ENCODE peak calls at places on chromosomes 6 and 20, in five cellular contexts. I is HFF-Myc; S is Panc1; Z is HL-60; K is CD8-positive, alpha-beta T cell. Q is an unnamed sample.

GRCh38 chr20:46811328-46812084 is 83.1 kb upstream of the EYA2 start:
- DNase-seq in S (no peak), I (no peak), Z (no peak), K (no peak), Q (no peak)

GRCh38 chr6:133965817-133966360 is 12.9 kb downstream of the TBPL1 start:
- DNase-seq in Z (no peak), K (no peak), S (no peak), I (no peak), Q (no peak)

GRCh38 chr6:3714768-3715167 is 36.7 kb downstream of the PXDC1 start:
- DNase-seq in I (no peak), S (no peak), K (no peak), Z (no peak), Q (no peak)

GRCh38 chr6:130889423-130889822 is 62.2 kb downstream of the SMLR1 start:
- DNase-seq in S (no peak), K (no peak), Z (no peak), I (no peak), Q (no peak)

GRCh38 chr6:138393871-138394783 is 9.9 kb upstream of the HEBP2 start:
- DNase-seq in I (no peak), S (no peak), K (no peak), Z (no peak), Q (no peak)

GRCh38 chr20:35883778-35884540 is 70.3 kb downstream of the SCAND1 start:
- DNase-seq in I (peak), S (peak), K (peak), Z (peak), Q (peak)

GRCh38 chr6:75207211-75207984 is 1.5 kb upstream of the COL12A1 start:
- DNase-seq in S (no peak), K (no peak), Z (no peak), I (no peak), Q (peak)

GRCh38 chr6:152696543-152696942 is 1.2 kb upstream of the MYCT1 start:
- DNase-seq in Z (no peak), I (no peak), K (no peak), S (no peak), Q (no peak)

GRCh38 chr6:110034637-110035096 is 56.6 kb downstream of the GPR6 start:
- DNase-seq in S (no peak), Z (no peak), I (no peak), K (no peak), Q (no peak)

GRCh38 chr6:168895102-168895812 is 358.4 kb downstream of the THBS2 start:
- DNase-seq in Z (peak), K (peak), S (peak), I (peak), Q (peak)

GRCh38 chr6:168711666-168712300 is 270.8 kb downstream of the SMOC2 start:
- DNase-seq in K (no peak), I (no peak), Z (no peak), S (no peak), Q (no peak)

GRCh38 chr6:3239110-3239830 is 11.8 kb upstream of the TUBB2B start:
- DNase-seq in S (no peak), K (no peak), I (no peak), Z (no peak), Q (no peak)

GRCh38 chr6:69696273-69696672 is 100.5 kb downstream of the LMBRD1 start:
- DNase-seq in I (no peak), Z (no peak), K (no peak), S (no peak), Q (no peak)

GRCh38 chr6:10418862-10419748 is 4.2 kb upstream of the TFAP2A start:
- DNase-seq in Z (no peak), K (no peak), I (no peak), S (no peak), Q (no peak)

GRCh38 chr6:137271245-137272183 is 52.3 kb upstream of the IFNGR1 start:
- DNase-seq in S (peak), K (no peak), I (peak), Z (peak), Q (no peak)

GRCh38 chr6:147372806-147373205 is 135.7 kb upstream of the SAMD5 start:
- DNase-seq in I (no peak), K (no peak), Z (no peak), S (no peak), Q (no peak)

GRCh38 chr6:90101403-90101802 is 195.2 kb downstream of the BACH2 start:
- DNase-seq in I (no peak), K (no peak), S (no peak), Z (no peak), Q (no peak)

GRCh38 chr6:827431-827830 is 134.5 kb upstream of the EXOC2 start:
- DNase-seq in I (no peak), Z (no peak), S (no peak), K (no peak), Q (no peak)

GRCh38 chr6:7045746-7046145 is 62.0 kb upstream of the RREB1 start:
- DNase-seq in Z (no peak), S (no peak), I (no peak), K (no peak), Q (no peak)

GRCh38 chr6:33927551-33927950 is 123.7 kb upstream of the MLN start:
- DNase-seq in S (no peak), K (no peak), I (no peak), Z (no peak), Q (no peak)

GRCh38 chr20:8421981-8422380 is 289.9 kb downstream of the PLCB1 start:
- DNase-seq in K (no peak), I (no peak), S (no peak), Z (no peak), Q (no peak)

DNA sequence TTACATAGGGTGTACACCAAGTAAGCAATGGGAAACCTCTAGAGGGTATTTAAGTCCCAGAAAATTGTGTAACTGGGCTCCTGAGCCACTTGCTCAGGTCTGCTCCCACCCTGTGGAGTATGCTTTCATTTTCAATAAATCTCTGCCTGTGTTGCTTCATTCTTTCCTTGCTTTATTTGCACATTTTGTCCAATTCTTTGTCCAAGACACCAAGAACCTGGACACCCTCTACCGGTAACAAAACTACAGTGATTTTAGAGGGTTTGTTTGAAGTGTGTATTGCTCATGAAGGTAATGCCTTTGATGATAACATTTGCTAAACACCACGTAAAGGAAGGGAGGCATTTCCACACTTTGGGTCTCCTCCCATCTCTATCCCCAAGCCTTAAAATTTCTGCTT is 46.2 kb downstream of the MYB start:
- DNase-seq in Z (no peak), S (no peak), I (no peak), K (no peak), Q (no peak)
- TF ChIP-seq CTCF in Z (no peak), S (no peak), I (no peak), K (no peak), Q (no peak)

GRCh38 chr6:35419431-35419830 is 32.7 kb upstream of the FANCE start:
- DNase-seq in S (no peak), Z (peak), I (peak), K (no peak), Q (no peak)
- TF ChIP-seq CTCF in S (no peak), Z (no peak), I (peak), K (no peak), Q (no peak)

GRCh38 chr6:29720863-29721262 is 2.4 kb upstream of the HLA-F start:
- DNase-seq in K (peak), S (no peak), Z (no peak), I (no peak), Q (no peak)
- TF ChIP-seq CTCF in K (peak), S (peak), Z (no peak), I (no peak), Q (no peak)

DNA sequence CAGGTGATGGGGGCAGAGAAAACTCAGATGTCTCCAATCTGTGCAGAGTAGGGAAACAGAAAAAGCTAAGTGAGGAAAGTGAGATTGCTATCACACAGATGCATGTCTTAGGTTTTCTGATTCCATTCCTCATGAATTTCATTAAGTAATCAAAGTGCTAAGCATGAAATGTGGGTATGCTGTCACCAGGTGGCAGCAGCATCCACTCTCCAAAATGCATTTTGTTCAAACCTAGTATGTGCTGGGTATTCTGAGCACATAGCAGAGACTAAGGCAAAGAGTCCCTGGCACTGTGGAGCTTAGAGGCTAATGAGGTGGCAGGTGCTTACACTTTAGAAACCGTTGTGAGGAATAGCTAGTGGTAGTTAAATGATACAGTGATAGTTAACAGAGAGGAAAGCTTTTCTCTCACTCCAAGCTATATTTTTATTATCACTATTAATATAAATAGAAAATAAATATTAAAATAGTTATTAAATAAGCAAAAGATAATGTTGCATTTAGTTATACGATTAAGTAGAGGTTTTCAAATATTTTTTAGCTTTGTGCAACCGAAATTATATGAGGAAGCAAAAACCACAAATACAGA is 179.5 kb downstream of the CDH26 start:
- DNase-seq in Z (peak), I (no peak), S (no peak), K (no peak), Q (no peak)
- TF ChIP-seq CTCF in Z (peak), I (peak), S (peak), K (no peak), Q (no peak)

GRCh38 chr6:68650142-68650541 is 15.1 kb downstream of the ADGRB3 start:
- DNase-seq in Z (no peak), I (no peak), K (no peak), S (no peak), Q (no peak)
- TF ChIP-seq CTCF in Z (no peak), I (no peak), K (no peak), S (no peak), Q (no peak)